ENCODE peak calls at places on chromosome 11, in four cellular contexts. W is left ventricle myocardium inferior, M is cardiac fibroblast, G is neuronal stem cell. K is an unnamed sample.

GRCh38 chr11:22752908-22753310 is 76.7 kb downstream of the SVIP start:
- DNase-seq in W (no peak), M (no peak), G (no peak), K (no peak)

GRCh38 chr11:74466916-74467885 is at the start of gene KCNE3:
- DNase-seq in W (peak), M (peak), G (no peak), K (no peak)

GRCh38 chr11:5931061-5931460 is 11.0 kb upstream of the OR56A3 start:
- DNase-seq in W (no peak), M (no peak), G (no peak), K (no peak)

GRCh38 chr11:74647831-74648230 is 55.4 kb downstream of the POLD3 start:
- DNase-seq in W (no peak), M (no peak), G (no peak), K (no peak)

GRCh38 chr11:119081682-119082081 is 3.0 kb upstream of the HMBS start:
- DNase-seq in W (no peak), M (no peak), G (no peak), K (no peak)

GRCh38 chr11:118142809-118143208 is 9.8 kb downstream of the SCN4B start:
- DNase-seq in W (no peak), M (no peak), G (no peak), K (no peak)

GRCh38 chr11:99281331-99281730 is 260.6 kb downstream of the CNTN5 start:
- DNase-seq in W (no peak), M (no peak), G (no peak), K (no peak)

GRCh38 chr11:86459682-86460460 is 85.2 kb downstream of the CCDC81 start:
- DNase-seq in W (peak), M (peak), G (no peak), K (no peak)

GRCh38 chr11:37952035-37952434 is 1354.0 kb upstream of the RAG2 start:
- DNase-seq in W (no peak), M (peak), G (no peak), K (no peak)

GRCh38 chr11:60880635-60881282 is 13.4 kb downstream of the ZP1 start:
- DNase-seq in W (no peak), M (no peak), G (no peak), K (no peak)

GRCh38 chr11:75319035-75319877 is 32.2 kb downstream of the ARRB1 start:
- DNase-seq in W (no peak), M (no peak), G (no peak), K (no peak)

GRCh38 chr11:36453678-36454077 is 56.4 kb downstream of the TRAF6 start:
- DNase-seq in W (no peak), M (no peak), G (no peak), K (no peak)

GRCh38 chr11:69718147-69718546 is 14.3 kb upstream of the FGF19 start:
- DNase-seq in W (peak), M (peak), G (peak), K (no peak)

GRCh38 chr11:121503056-121503455 is 50.3 kb upstream of the SORL1-AS1 start:
- DNase-seq in W (no peak), M (no peak), G (no peak), K (no peak)